ENCODE peak calls at places on chromosomes 5 and 9, in five cellular contexts. A is RCC 7860; I is AG08396; T is stimulated activated CD8-positive, alpha-beta memory T cell treated with anti-CD3 and anti-CD28 coated beads, Interleukin-12 subunit alpha, Interleukin-12 subunit beta, amount 100 ng/mL, for 1 hour; L is NCI-H1105 treated with DMSO at 0.1 percent for 48 hours. Q is an unnamed sample.
A peak's percentile ranks its signal among the peaks of the same experiment; 100 is the strongest.

GRCh38 chr5:78521455-78521854 is 127.1 kb downstream of the LHFPL2 start:
- DNase-seq in T (no peak), I (no peak), L (no peak), A (no peak), Q (no peak)

GRCh38 chr5:132688536-132689409 is 15.0 kb downstream of the IL4 start:
- DNase-seq in I (no peak), T (no peak), A (no peak), L (no peak), Q (no peak)

GRCh38 chr5:170164921-170165320 is 59.2 kb downstream of the FOXI1 start:
- DNase-seq in L (no peak), I (no peak), A (no peak), T (no peak), Q (peak; percentile 54)

GRCh38 chr5:140014751-140015150 is 28.3 kb downstream of the NRG2 start:
- DNase-seq in A (no peak), I (no peak), L (no peak), T (no peak), Q (no peak)

GRCh38 chr9:6354072-6354686 is 26.0 kb downstream of the TPD52L3 start:
- DNase-seq in L (peak; percentile 72), I (peak; percentile 74), T (peak; percentile 2), A (peak; percentile 60), Q (no peak)

GRCh38 chr5:92912280-92912679 is 668.7 kb downstream of the NR2F1-AS1 start:
- DNase-seq in I (no peak), T (no peak), L (no peak), A (no peak), Q (no peak)

GRCh38 chr5:180825768-180826525 is 23.3 kb upstream of the MGAT1 start:
- DNase-seq in A (peak; percentile 92), T (no peak), L (no peak), I (peak; percentile 74), Q (no peak)

GRCh38 chr5:115079934-115080623 is 89.6 kb downstream of the TRIM36 start:
- DNase-seq in L (peak; percentile 22), I (no peak), T (no peak), A (no peak), Q (no peak)

GRCh38 chr5:167633931-167634341 is 657.5 kb upstream of the WWC1 start:
- DNase-seq in A (peak; percentile 68), I (peak; percentile 18), L (no peak), T (no peak), Q (no peak)

GRCh38 chr9:108836771-108837170 is 19.0 kb downstream of the ACTL7B start:
- DNase-seq in L (no peak), I (no peak), A (no peak), T (no peak), Q (no peak)

GRCh38 chr5:54234304-54234938 is 76.0 kb downstream of the ARL15 start:
- DNase-seq in A (no peak), T (no peak), I (peak; percentile 16), L (peak; percentile 19), Q (no peak)

GRCh38 chr5:35954175-35954574 is 15.8 kb upstream of the CAPSL start:
- DNase-seq in L (no peak), T (no peak), I (no peak), A (no peak), Q (no peak)

GRCh38 chr5:136511046-136511445 is 145.7 kb upstream of the TRPC7 start:
- DNase-seq in A (no peak), I (no peak), T (no peak), L (no peak), Q (no peak)